ENCODE peak calls at places on chromosomes 3 and 15, in ten cellular contexts. Q is choroid plexus epithelial cell; T is ovary; E is cardiac fibroblast; W is activated CD8-positive, alpha-beta T cell treated with anti-CD3 and anti-CD28 coated beads for 36 hours; G is astrocyte of the spinal cord; Y is cardiac muscle cell; H is Calu3; K is testis; F is epithelial cell of esophagus. L is an unnamed sample.

GRCh38 chr3:63580151-63580550 is 72.3 kb upstream of the SNTN start:
- DNase-seq in Q (no peak), T (no peak), E (no peak), W (no peak), G (no peak), Y (no peak), H (no peak), K (no peak), F (peak), L (no peak)

GRCh38 chr3:136036306-136036705 is 70.8 kb downstream of the PPP2R3A start:
- DNase-seq in Q (no peak), T (no peak), E (no peak), W (no peak), G (no peak), Y (no peak), H (no peak), K (no peak), F (no peak), L (no peak)

GRCh38 chr3:105885261-105885660 is 16.4 kb upstream of the CBLB start:
- DNase-seq in Q (no peak), T (no peak), E (peak), W (no peak), G (no peak), Y (no peak), H (no peak), K (no peak), F (no peak), L (no peak)

GRCh38 chr3:28317438-28318022 is 31.0 kb upstream of the ZCWPW2 start:
- DNase-seq in Q (peak), T (no peak), E (peak), W (peak), G (peak), Y (peak), H (peak), K (peak), F (peak), L (no peak)

GRCh38 chr3:72270072-72270611 is 485.2 kb upstream of the PROK2 start:
- DNase-seq in Q (peak), T (peak), E (peak), W (no peak), G (peak), Y (peak), H (peak), K (peak), F (peak), L (no peak)

GRCh38 chr3:159882367-159882766 is 106.3 kb upstream of the IL12A start:
- DNase-seq in Q (no peak), T (no peak), E (no peak), W (no peak), G (no peak), Y (no peak), H (no peak), K (no peak), F (no peak), L (no peak)

GRCh38 chr15:62895905-62896316 is 146.6 kb upstream of the TPM1 start:
- DNase-seq in Q (peak), T (no peak), E (peak), W (no peak), G (peak), Y (no peak), H (peak), K (no peak), F (peak), L (no peak)

GRCh38 chr3:53805463-53806159 is 40.6 kb downstream of the CHDH start:
- DNase-seq in Q (no peak), T (no peak), E (no peak), W (no peak), G (no peak), Y (no peak), H (no peak), K (no peak), F (no peak), L (no peak)

GRCh38 chr3:131402391-131403039 is 20.9 kb downstream of the NUDT16 start:
- DNase-seq in Q (peak), T (no peak), E (peak), W (no peak), G (peak), Y (no peak), H (no peak), K (no peak), F (peak), L (no peak)

GRCh38 chr3:67521053-67521646 is 133.3 kb downstream of the SUCLG2 start:
- DNase-seq in Q (no peak), T (no peak), E (no peak), W (no peak), G (no peak), Y (no peak), H (no peak), K (no peak), F (no peak), L (no peak)

GRCh38 chr3:182116386-182116785 is 404.7 kb downstream of the SOX2 start:
- DNase-seq in Q (no peak), T (no peak), E (no peak), W (no peak), G (peak), Y (no peak), H (no peak), K (no peak), F (no peak), L (no peak)

GRCh38 chr15:78880242-78880533 is 7.5 kb downstream of the MORF4L1 start:
- DNase-seq in Q (peak), T (no peak), E (peak), W (no peak), G (peak), Y (no peak), H (no peak), K (no peak), F (peak), L (no peak)

GRCh38 chr3:11601446-11602241 is 42.1 kb downstream of the VGLL4 start:
- DNase-seq in Q (peak), T (peak), E (peak), W (peak), G (peak), Y (no peak), H (no peak), K (no peak), F (no peak), L (peak)

GRCh38 chr15:80743189-80743833 is 35.9 kb upstream of the CEMIP start:
- DNase-seq in Q (peak), T (no peak), E (no peak), W (no peak), G (peak), Y (no peak), H (peak), K (no peak), F (peak), L (no peak)

GRCh38 chr3:162569314-162569713 is 1072.7 kb downstream of the OTOL1 start:
- DNase-seq in Q (no peak), T (no peak), E (no peak), W (no peak), G (no peak), Y (no peak), H (no peak), K (no peak), F (peak), L (no peak)

GRCh38 chr3:146640955-146641867 is 36.1 kb upstream of the PLSCR5 start:
- DNase-seq in Q (peak), T (no peak), E (peak), W (peak), G (peak), Y (peak), H (peak), K (no peak), F (peak), L (no peak)

GRCh38 chr3:182618085-182618732 is 175.1 kb upstream of the ATP11B start:
- DNase-seq in Q (peak), T (no peak), E (peak), W (peak), G (peak), Y (peak), H (peak), K (no peak), F (peak), L (no peak)

GRCh38 chr15:31867536-31868442 is 162.5 kb upstream of the CHRNA7 start:
- DNase-seq in Q (peak), T (peak), E (peak), W (peak), G (peak), Y (peak), H (peak), K (peak), F (peak), L (no peak)

GRCh38 chr3:94069242-94069813 is 6.5 kb downstream of the NSUN3 start:
- DNase-seq in Q (peak), T (no peak), E (peak), W (no peak), G (peak), Y (peak), H (no peak), K (no peak), F (peak), L (no peak)

GRCh38 chr15:96342143-96342466 is 11.6 kb downstream of the NR2F2 start:
- DNase-seq in Q (no peak), T (no peak), E (no peak), W (no peak), G (peak), Y (no peak), H (no peak), K (no peak), F (no peak), L (no peak)

GRCh38 chr3:63595221-63595620 is 57.3 kb upstream of the SNTN start:
- DNase-seq in Q (no peak), T (no peak), E (no peak), W (no peak), G (no peak), Y (no peak), H (no peak), K (no peak), F (no peak), L (no peak)

GRCh38 chr3:184229424-184230080 is at the start of gene VWA5B2:
- DNase-seq in Q (peak), T (peak), E (no peak), W (peak), G (peak), Y (peak), H (peak), K (peak), F (peak), L (peak)

GRCh38 chr3:71565326-71565725 is 18.2 kb downstream of the FOXP1 start:
- DNase-seq in Q (no peak), T (no peak), E (no peak), W (no peak), G (no peak), Y (no peak), H (no peak), K (no peak), F (no peak), L (no peak)

GRCh38 chr3:10006048-10006761 is 19.6 kb upstream of the EMC3 start:
- DNase-seq in Q (no peak), T (no peak), E (no peak), W (no peak), G (no peak), Y (no peak), H (no peak), K (no peak), F (no peak), L (no peak)

GRCh38 chr3:12413721-12414255 is 70.5 kb upstream of the TSEN2 start:
- DNase-seq in Q (no peak), T (no peak), E (no peak), W (no peak), G (no peak), Y (no peak), H (no peak), K (no peak), F (no peak), L (no peak)

GRCh38 chr3:30354972-30355371 is 251.4 kb upstream of the TGFBR2 start:
- DNase-seq in Q (peak), T (no peak), E (no peak), W (no peak), G (peak), Y (no peak), H (no peak), K (no peak), F (peak), L (no peak)

GRCh38 chr3:97871206-97871605 is 49.4 kb downstream of the CRYBG3 start:
- DNase-seq in Q (peak), T (no peak), E (peak), W (no peak), G (peak), Y (no peak), H (no peak), K (no peak), F (no peak), L (no peak)

DNA sequence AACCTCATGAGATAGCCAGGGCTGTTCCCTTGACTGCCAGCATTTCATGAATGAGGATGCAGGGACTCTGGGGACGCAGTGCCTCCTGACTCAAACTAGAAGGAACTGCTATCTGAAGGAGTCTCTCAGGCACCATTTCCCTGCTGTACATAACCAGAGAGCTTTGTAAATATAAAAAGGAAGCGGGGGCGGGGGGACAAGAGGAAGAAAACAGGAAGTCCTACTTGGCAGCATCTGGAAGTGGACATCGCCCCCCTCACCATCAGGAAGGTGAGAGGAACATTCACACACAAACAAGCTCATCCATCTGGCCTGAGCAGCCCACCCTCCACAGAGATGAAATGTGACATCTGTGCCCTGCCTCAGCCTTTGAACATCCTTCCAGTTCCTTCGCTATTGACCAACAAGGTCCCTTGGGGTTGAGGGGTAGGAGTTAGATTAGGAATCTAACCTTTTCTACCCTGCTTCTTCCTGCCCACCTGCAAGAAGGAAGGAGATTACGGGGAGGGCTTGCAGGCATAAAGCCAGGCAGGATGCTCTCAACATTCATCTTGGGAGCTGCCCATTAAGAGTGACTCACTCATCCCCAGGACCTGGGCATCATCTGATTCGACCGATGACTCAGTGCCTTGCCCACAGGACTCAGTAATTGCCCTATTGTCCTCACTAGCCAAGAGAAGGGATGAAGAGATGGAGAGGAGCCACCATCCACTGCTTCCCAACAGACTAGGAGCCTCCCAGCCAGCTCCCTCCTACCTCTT is 31.9 kb downstream of the SH3BP5 start:
- DNase-seq in Q (peak), T (no peak), E (peak), W (no peak), G (peak), Y (no peak), H (peak), K (no peak), F (peak), L (no peak)
- TF ChIP-seq CTCF in Q (no peak), T (no peak), E (no peak), W (no peak), G (no peak), Y (no peak), H (no peak), K (no peak), F (no peak), L (no peak)

DNA sequence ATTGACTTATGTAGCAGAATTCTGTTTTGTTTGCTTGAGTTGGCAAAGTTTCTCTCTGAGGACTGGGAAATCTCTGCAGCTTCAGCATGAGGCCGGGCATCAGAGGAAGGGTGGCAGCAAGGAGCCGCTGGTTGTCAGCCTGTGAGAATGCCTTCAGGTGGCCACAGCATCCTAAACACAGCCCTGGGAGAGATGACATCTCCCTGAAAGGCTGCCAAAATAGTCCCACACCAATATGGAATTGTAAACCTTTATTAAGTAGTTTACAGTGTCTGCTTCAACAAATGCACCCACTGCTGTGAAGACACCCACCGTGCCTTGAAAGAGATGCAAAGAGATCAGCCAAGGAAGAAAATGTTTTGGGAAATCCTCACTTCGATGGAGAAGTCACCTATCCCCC is 609.7 kb upstream of the ARRDC4 start:
- DNase-seq in Q (no peak), T (no peak), E (no peak), W (no peak), G (no peak), Y (no peak), H (no peak), K (no peak), F (no peak), L (no peak)
- TF ChIP-seq CTCF in Q (no peak), T (no peak), E (no peak), W (no peak), G (no peak), Y (no peak), H (no peak), K (no peak), F (no peak), L (no peak)

GRCh38 chr15:75050283-75050682 is 26.9 kb downstream of the PPCDC start:
- DNase-seq in Q (no peak), T (no peak), E (no peak), W (no peak), G (no peak), Y (no peak), H (no peak), K (no peak), F (no peak), L (no peak)
- TF ChIP-seq CTCF in Q (no peak), T (no peak), E (no peak), W (no peak), G (no peak), Y (no peak), H (no peak), K (no peak), F (no peak), L (no peak)

DNA sequence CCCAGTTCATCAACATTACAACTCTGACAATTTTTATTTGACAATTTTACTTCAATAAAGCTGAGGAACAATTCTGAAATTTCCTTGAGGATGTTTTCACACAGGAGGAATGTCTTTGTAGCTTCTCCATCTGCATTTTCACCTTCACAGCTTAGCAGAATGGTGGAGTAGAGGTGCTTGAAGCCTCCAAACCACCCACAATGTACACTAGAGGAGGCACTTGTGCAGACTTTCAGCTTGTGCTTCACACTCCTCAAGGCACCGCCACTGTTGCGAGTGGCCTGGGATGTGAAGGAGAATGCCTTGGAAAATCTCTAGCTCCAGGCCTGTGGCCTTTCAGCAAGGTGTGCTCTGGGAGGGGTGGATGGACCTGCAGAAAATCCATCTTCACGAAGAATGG is 181.9 kb downstream of the EPHB1 start:
- DNase-seq in Q (no peak), T (no peak), E (no peak), W (no peak), G (no peak), Y (no peak), H (no peak), K (peak), F (no peak), L (no peak)
- TF ChIP-seq CTCF in Q (no peak), T (no peak), E (no peak), W (no peak), G (no peak), Y (no peak), H (no peak), K (no peak), F (no peak), L (no peak)

DNA sequence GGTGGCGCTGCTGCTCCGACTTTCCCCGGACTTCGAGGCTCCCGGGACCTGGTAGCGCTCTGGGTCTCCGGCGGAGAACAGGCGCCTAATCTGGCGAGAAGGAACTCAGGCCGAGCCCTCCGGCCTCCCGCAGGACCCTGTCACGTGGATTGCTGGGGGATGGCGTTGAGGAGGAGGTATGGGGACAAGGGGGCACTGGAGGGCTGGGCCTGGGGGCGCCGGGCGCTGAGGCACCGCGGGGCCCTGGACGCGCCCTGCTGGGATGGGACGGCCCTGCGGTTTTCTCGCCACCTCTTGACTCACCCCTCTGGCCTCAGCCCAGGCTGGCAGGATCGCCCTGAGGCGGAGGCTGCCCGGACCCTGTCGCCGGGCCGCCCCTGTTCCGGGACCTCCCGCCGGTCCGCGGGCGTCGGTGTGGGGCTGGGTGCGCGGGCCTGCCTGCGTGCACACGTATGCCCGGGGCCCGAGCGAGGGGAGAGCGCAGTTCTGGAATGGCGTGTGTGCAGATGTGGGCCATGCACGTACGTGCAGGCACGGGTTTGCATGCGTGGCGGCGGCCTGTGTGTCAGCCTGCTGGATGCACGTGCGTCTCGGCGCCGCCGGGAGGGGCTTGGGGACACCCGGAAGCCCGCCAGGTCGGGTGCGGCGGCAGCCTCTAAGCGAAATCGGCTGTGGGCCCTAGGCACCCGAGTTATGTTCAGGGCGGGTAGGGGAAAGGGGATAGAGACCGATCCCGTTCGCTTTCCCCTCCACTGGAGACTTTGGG is 752 bp downstream of the C15orf39 start:
- DNase-seq in Q (peak), T (peak), E (peak), W (peak), G (peak), Y (peak), H (peak), K (peak), F (peak), L (peak)
- TF ChIP-seq CTCF in Q (no peak), T (no peak), E (no peak), W (peak), G (no peak), Y (no peak), H (no peak), K (no peak), F (no peak), L (no peak)

GRCh38 chr3:13708301-13708700 is 159.4 kb downstream of the FBLN2 start:
- DNase-seq in Q (no peak), T (peak), E (no peak), W (no peak), G (no peak), Y (no peak), H (no peak), K (peak), F (no peak), L (peak)
- TF ChIP-seq CTCF in Q (no peak), T (no peak), E (no peak), W (no peak), G (no peak), Y (no peak), H (no peak), K (no peak), F (no peak), L (no peak)

GRCh38 chr15:36067483-36068274 is 511.7 kb upstream of the CDIN1 start:
- DNase-seq in Q (no peak), T (no peak), E (no peak), W (no peak), G (no peak), Y (no peak), H (no peak), K (no peak), F (no peak), L (no peak)
- TF ChIP-seq CTCF in Q (no peak), T (no peak), E (no peak), W (no peak), G (no peak), Y (no peak), H (no peak), K (no peak), F (no peak), L (no peak)

GRCh38 chr3:15694628-15695027 is 93.1 kb downstream of the BTD start:
- DNase-seq in Q (no peak), T (no peak), E (no peak), W (no peak), G (no peak), Y (no peak), H (no peak), K (no peak), F (no peak), L (no peak)

GRCh38 chr3:15690250-15690649 is 88.7 kb downstream of the BTD start:
- DNase-seq in Q (no peak), T (no peak), E (no peak), W (no peak), G (no peak), Y (no peak), H (no peak), K (no peak), F (no peak), L (no peak)

GRCh38 chr3:15693340-15693739 is 91.8 kb downstream of the BTD start:
- DNase-seq in Q (no peak), T (no peak), E (no peak), W (no peak), G (peak), Y (no peak), H (no peak), K (no peak), F (no peak), L (no peak)
- TF ChIP-seq CTCF in Q (no peak), T (no peak), E (no peak), W (no peak), G (peak), Y (no peak), H (no peak), K (no peak), F (no peak), L (no peak)

GRCh38 chr3:122679467-122680291 is 960 bp upstream of the PARP14 start:
- DNase-seq in Q (peak), T (peak), E (peak), W (no peak), G (no peak), Y (no peak), H (peak), K (peak), F (no peak), L (no peak)
- TF ChIP-seq CTCF in Q (no peak), T (no peak), E (no peak), W (peak), G (no peak), Y (no peak), H (no peak), K (no peak), F (no peak), L (no peak)

L was measured in activated B cell treated with CpG ODN at 0.5 μM for 24 hours.